ENCODE peak calls at places on chromosomes 13 and 19, in five cellular contexts. H is HepG2, X is GM12878, C is H1, L is K562. I is an unnamed sample.
A peak's percentile ranks its signal among the peaks of the same experiment; 100 is the strongest.

GRCh38 chr13:99033814-99034213 is 56.0 kb upstream of the DOCK9 start:
- DNase-seq in C (no peak), H (peak; percentile 21), L (no peak), X (no peak), I (peak; percentile 51)

GRCh38 chr13:54029226-54029625 is 1000.6 kb downstream of the OLFM4 start:
- DNase-seq in H (no peak), X (peak; percentile 21), C (peak; percentile 13), L (no peak), I (peak; percentile 15)

GRCh38 chr13:27174766-27175455 is 3.3 kb upstream of the USP12 start:
- DNase-seq in X (no peak), L (no peak), H (no peak), C (no peak), I (no peak)

GRCh38 chr13:75178436-75178835 is 303.5 kb downstream of the TBC1D4 start:
- DNase-seq in L (no peak), H (no peak), X (no peak), C (no peak), I (no peak)

GRCh38 chr13:110136660-110137585 is 170.0 kb downstream of the COL4A1 start:
- DNase-seq in H (no peak), X (no peak), C (no peak), L (no peak), I (peak; percentile 48)

GRCh38 chr19:17061691-17062090 is 13.6 kb downstream of the HAUS8 start:
- DNase-seq in H (no peak), X (no peak), L (no peak), C (no peak), I (no peak)

GRCh38 chr13:107712145-107712544 is 503.2 kb downstream of the LIG4 start:
- DNase-seq in L (no peak), C (no peak), H (no peak), X (no peak), I (no peak)

GRCh38 chr13:49220035-49220855 is at the start of gene MLNR:
- DNase-seq in C (no peak), X (no peak), L (peak; percentile 32), H (peak; percentile 39), I (peak; percentile 76)

GRCh38 chr13:31424130-31424729 is 224.5 kb downstream of the B3GLCT start:
- DNase-seq in X (peak; percentile 13), H (peak; percentile 64), L (peak; percentile 67), C (peak; percentile 44), I (peak; percentile 89)

GRCh38 chr13:93775507-93776108 is 549.0 kb downstream of the GPC6 start:
- DNase-seq in C (no peak), H (peak; percentile 39), X (no peak), L (no peak), I (no peak)
- TF ChIP-seq CREB1 in C (no peak), H (no peak), X (no peak), L (no peak), I (no peak)

DNA sequence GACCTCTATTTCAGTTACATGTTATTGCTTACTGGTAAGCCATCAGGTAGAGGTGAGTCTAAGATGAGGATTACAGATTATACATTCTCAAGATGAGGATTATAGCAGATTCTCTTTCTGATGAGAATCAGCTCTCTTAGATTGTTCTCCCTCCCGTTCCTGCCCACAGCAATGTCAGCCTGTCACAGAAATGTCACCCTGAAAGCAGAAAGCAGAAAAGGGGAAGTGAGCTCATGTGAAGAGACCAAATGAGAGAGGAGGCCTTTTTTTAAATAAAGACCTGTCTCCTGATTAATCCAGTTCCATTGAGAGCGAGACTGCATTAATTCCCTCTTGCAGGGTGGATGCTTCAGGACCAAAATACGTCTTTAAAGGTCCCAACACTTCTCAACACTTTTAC is 445.6 kb downstream of the KCTD12 start:
- DNase-seq in L (no peak), X (peak; percentile 17), C (no peak), H (no peak), I (no peak)
- H2AFZ ChIP-seq in L (no peak overlapping the region), X (peak overlapping the region; percentile 67), C (no peak overlapping the region), H (no peak overlapping the region), I (no peak overlapping the region)

GRCh38 chr13:30196025-30196424 is 111.3 kb downstream of the KATNAL1 start:
- DNase-seq in H (no peak), L (no peak), X (no peak), C (peak; percentile 5), I (peak; percentile 68)
- TF ChIP-seq CTCF in H (no peak), L (no peak), X (no peak), C (no peak), I (peak; percentile 10)

DNA sequence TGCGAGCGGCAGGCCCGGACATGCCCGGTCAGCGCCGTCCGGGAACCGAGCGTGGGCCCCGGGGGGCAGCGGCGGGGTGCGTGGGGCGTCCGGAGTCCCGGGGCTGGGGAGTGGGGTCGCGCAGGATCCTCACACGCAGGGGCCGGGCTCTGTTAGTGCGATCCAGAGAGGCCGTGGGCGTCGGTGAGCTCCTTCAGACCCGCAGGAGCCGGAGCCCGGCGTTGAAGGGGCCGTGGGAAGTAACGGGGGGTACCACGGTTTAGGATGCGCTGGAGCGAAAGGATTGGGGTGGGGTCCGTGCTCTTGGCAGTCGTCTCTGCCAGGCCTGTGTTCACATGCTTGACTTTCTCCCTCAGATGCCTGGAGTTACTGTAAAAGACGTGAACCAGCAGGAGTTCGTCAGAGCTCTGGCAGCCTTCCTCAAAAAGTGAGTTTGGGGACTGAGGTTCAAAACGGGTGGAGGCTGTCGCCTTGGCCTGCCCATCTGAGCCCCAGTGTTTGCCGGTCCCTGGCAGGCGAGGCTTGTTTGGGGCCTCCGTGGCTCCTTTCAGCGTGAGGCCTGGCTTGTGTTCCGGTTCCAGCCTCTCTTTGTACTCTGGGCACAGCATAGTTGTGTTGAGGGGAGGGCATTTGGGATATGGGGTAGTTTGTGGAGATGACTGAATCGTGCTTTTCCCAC is 503 bp downstream of the RPS19 start:
- DNase-seq in X (no peak), H (no peak), L (no peak), C (no peak), I (no peak)
- TF ChIP-seq CREB1 in X (no peak), H (no peak), L (no peak), C (no peak), I (no peak)

GRCh38 chr13:46860734-46861133 is 36.1 kb downstream of the HTR2A start:
- DNase-seq in L (no peak), C (no peak), H (no peak), X (no peak), I (no peak)

GRCh38 chr13:46871557-46871956 is 25.3 kb downstream of the HTR2A start:
- DNase-seq in C (no peak), H (no peak), X (no peak), L (no peak), I (no peak)

GRCh38 chr13:46864941-46865340 is 31.9 kb downstream of the HTR2A start:
- DNase-seq in H (no peak), L (no peak), X (no peak), C (no peak), I (no peak)

GRCh38 chr13:46861959-46862358 is 34.9 kb downstream of the HTR2A start:
- DNase-seq in X (no peak), H (no peak), L (no peak), C (no peak), I (no peak)

DNA sequence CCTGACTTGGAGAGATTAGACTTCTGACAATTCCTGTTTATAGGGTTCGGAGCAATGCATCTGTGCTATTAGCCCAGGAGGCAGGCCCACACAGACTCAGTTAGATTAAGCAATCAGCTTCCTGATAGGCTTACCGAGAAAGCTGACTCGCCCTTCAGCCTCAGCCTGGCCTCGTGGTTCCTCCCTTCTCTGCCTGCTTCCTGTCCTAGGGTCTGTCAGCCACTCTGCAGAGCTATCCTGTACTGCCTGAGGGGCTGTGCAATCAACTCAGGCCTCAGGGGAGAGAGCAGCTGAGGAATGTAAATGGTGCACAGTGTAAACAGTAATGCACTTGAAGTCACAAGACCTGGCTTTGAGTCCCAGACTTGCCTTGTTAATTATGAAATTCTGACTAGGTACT is 30.7 kb downstream of the HTR2A start:
- DNase-seq in C (peak; percentile 17), H (peak; percentile 4), X (no peak), L (no peak), I (peak; percentile 15)
- H2AFZ ChIP-seq in C (peak overlapping the region; percentile 64), H (no peak overlapping the region), X (no peak overlapping the region), L (no peak overlapping the region), I (peak overlapping the region; percentile 40)

DNA sequence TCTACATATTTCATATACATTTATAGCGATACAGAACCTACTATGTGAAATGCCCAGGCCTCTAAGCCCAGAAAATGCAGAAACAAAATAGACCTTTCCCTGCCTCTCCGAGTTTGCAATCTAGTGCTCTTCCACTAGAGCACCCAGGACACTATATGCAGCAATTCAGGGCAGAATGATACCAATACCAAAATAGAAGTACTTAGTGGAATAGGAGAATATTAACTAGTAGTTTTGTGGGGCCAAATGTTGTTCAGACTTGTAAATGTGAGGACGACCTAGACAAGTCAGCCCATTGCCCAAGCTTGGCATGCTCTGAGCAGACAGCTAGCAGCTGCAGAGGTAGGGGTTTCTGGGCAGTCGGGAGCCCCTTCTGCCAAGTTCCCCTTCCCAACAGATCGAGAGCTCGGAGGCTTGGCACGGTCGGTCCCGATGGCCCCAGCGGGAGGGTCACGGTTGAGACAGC is 35.8 kb upstream of the FLT1 start:
- DNase-seq in X (no peak), C (no peak), H (no peak), L (no peak), I (no peak)
- TF ChIP-seq CTCF in X (no peak), C (no peak), H (no peak), L (no peak), I (no peak)

GRCh38 chr19:4172861-4173473 is 9.4 kb downstream of the SIRT6 start:
- DNase-seq in X (no peak), L (peak; percentile 67), H (no peak), C (no peak), I (peak; percentile 90)
- TF ChIP-seq CREB1 in X (no peak), L (no peak), H (no peak), C (peak; percentile 38), I (no peak)

I was measured in GM23338.